ENCODE peak calls at places on chromosomes 6 and 20, in six cellular contexts. One of them, this sample, is unnamed.

GRCh38 chr6:9499709-9500108 is 915.2 kb downstream of the TFAP2A start:
- DNase-seq in upper lobe of right lung: no peak
- DNase-seq in H1: no peak
- DNase-seq in heart left ventricle: no peak
- DNase-seq in colonic mucosa: no peak
- DNase-seq in ascending aorta: no peak
- DNase-seq in this sample: no peak

GRCh38 chr6:37334047-37334446 is 19.7 kb upstream of the RNF8 start:
- DNase-seq in upper lobe of right lung: no peak
- DNase-seq in H1: no peak
- DNase-seq in colonic mucosa: no peak
- DNase-seq in heart left ventricle: no peak
- DNase-seq in ascending aorta: no peak
- DNase-seq in this sample: no peak

GRCh38 chr6:170147832-170148708 is 142.8 kb downstream of the DLL1 start:
- DNase-seq in upper lobe of right lung: no peak
- DNase-seq in H1: no peak
- DNase-seq in heart left ventricle: peak
- DNase-seq in ascending aorta: no peak
- DNase-seq in colonic mucosa: no peak
- DNase-seq in this sample: peak

GRCh38 chr20:12594410-12595130 is 414.2 kb upstream of the SPTLC3 start:
- DNase-seq in ascending aorta: no peak
- DNase-seq in heart left ventricle: no peak
- DNase-seq in colonic mucosa: no peak
- DNase-seq in upper lobe of right lung: no peak
- DNase-seq in H1: no peak
- DNase-seq in this sample: no peak

GRCh38 chr20:17934141-17934862 is 34.3 kb downstream of the SNX5 start:
- DNase-seq in upper lobe of right lung: no peak
- DNase-seq in heart left ventricle: no peak
- DNase-seq in ascending aorta: no peak
- DNase-seq in H1: no peak
- DNase-seq in colonic mucosa: no peak
- DNase-seq in this sample: no peak

GRCh38 chr6:104771258-104771832 is 88.4 kb downstream of the HACE1 start:
- DNase-seq in H1: no peak
- DNase-seq in heart left ventricle: no peak
- DNase-seq in colonic mucosa: no peak
- DNase-seq in upper lobe of right lung: no peak
- DNase-seq in ascending aorta: no peak
- DNase-seq in this sample: no peak

GRCh38 chr20:51019598-51020592 is 3.0 kb downstream of the KCNG1 start:
- DNase-seq in H1: no peak
- DNase-seq in heart left ventricle: no peak
- DNase-seq in colonic mucosa: no peak
- DNase-seq in ascending aorta: no peak
- DNase-seq in upper lobe of right lung: no peak
- DNase-seq in this sample: no peak

GRCh38 chr6:13038315-13039261 is 289.7 kb downstream of the TBC1D7 start:
- DNase-seq in H1: no peak
- DNase-seq in heart left ventricle: peak
- DNase-seq in upper lobe of right lung: no peak
- DNase-seq in ascending aorta: no peak
- DNase-seq in colonic mucosa: no peak
- DNase-seq in this sample: no peak

GRCh38 chr6:402901-403658 is 11.5 kb downstream of the IRF4 start:
- DNase-seq in H1: no peak
- DNase-seq in heart left ventricle: no peak
- DNase-seq in colonic mucosa: no peak
- DNase-seq in upper lobe of right lung: no peak
- DNase-seq in ascending aorta: no peak
- DNase-seq in this sample: no peak

GRCh38 chr6:63807056-63807455 is 171.5 kb downstream of the PHF3 start:
- DNase-seq in H1: no peak
- DNase-seq in colonic mucosa: no peak
- DNase-seq in upper lobe of right lung: no peak
- DNase-seq in ascending aorta: no peak
- DNase-seq in heart left ventricle: no peak
- DNase-seq in this sample: no peak

GRCh38 chr6:134078166-134078565 is 25.7 kb upstream of the SLC2A12 start:
- DNase-seq in H1: no peak
- DNase-seq in colonic mucosa: no peak
- DNase-seq in ascending aorta: no peak
- DNase-seq in heart left ventricle: no peak
- DNase-seq in upper lobe of right lung: no peak
- DNase-seq in this sample: no peak

GRCh38 chr6:58073263-58073662 is 755.8 kb downstream of the PRIM2 start:
- DNase-seq in colonic mucosa: no peak
- DNase-seq in heart left ventricle: no peak
- DNase-seq in ascending aorta: no peak
- DNase-seq in upper lobe of right lung: no peak
- DNase-seq in H1: no peak
- DNase-seq in this sample: no peak

GRCh38 chr6:41675176-41675767 is 37.0 kb downstream of the MDFI start:
- DNase-seq in upper lobe of right lung: no peak
- DNase-seq in heart left ventricle: no peak
- DNase-seq in ascending aorta: no peak
- DNase-seq in H1: no peak
- DNase-seq in colonic mucosa: no peak
- DNase-seq in this sample: no peak

GRCh38 chr6:74505391-74505790 is 700.5 kb downstream of the COL12A1 start:
- DNase-seq in heart left ventricle: no peak
- DNase-seq in upper lobe of right lung: no peak
- DNase-seq in H1: no peak
- DNase-seq in ascending aorta: no peak
- DNase-seq in colonic mucosa: no peak
- DNase-seq in this sample: no peak

GRCh38 chr20:991850-992249 is 10.3 kb downstream of the RSPO4 start:
- DNase-seq in heart left ventricle: no peak
- DNase-seq in H1: no peak
- DNase-seq in colonic mucosa: no peak
- DNase-seq in ascending aorta: no peak
- DNase-seq in upper lobe of right lung: no peak
- DNase-seq in this sample: no peak

GRCh38 chr6:13538084-13538483 is 36.3 kb upstream of the SIRT5 start:
- DNase-seq in colonic mucosa: no peak
- DNase-seq in upper lobe of right lung: no peak
- DNase-seq in H1: no peak
- DNase-seq in ascending aorta: no peak
- DNase-seq in heart left ventricle: no peak
- DNase-seq in this sample: no peak

GRCh38 chr6:2817778-2818443 is 23.8 kb downstream of the SERPINB1 start:
- DNase-seq in colonic mucosa: peak
- DNase-seq in H1: no peak
- DNase-seq in heart left ventricle: no peak
- DNase-seq in upper lobe of right lung: no peak
- DNase-seq in ascending aorta: no peak
- DNase-seq in this sample: no peak

GRCh38 chr6:134287863-134288537 is 29.9 kb downstream of the SGK1 start:
- DNase-seq in ascending aorta: no peak
- DNase-seq in H1: no peak
- DNase-seq in upper lobe of right lung: no peak
- DNase-seq in colonic mucosa: no peak
- DNase-seq in heart left ventricle: no peak
- DNase-seq in this sample: no peak

GRCh38 chr20:7883309-7883708 is 56.9 kb downstream of the HAO1 start:
- DNase-seq in ascending aorta: no peak
- DNase-seq in upper lobe of right lung: no peak
- DNase-seq in H1: no peak
- DNase-seq in colonic mucosa: no peak
- DNase-seq in heart left ventricle: no peak
- DNase-seq in this sample: no peak

GRCh38 chr6:3252369-3252768 is 6.4 kb upstream of the PSMG4 start:
- DNase-seq in ascending aorta: no peak
- DNase-seq in upper lobe of right lung: no peak
- DNase-seq in heart left ventricle: no peak
- DNase-seq in H1: no peak
- DNase-seq in colonic mucosa: no peak
- DNase-seq in this sample: no peak

GRCh38 chr6:70717038-70717801 is 49.5 kb downstream of the SMAP1 start:
- DNase-seq in ascending aorta: no peak
- DNase-seq in H1: no peak
- DNase-seq in upper lobe of right lung: no peak
- DNase-seq in colonic mucosa: no peak
- DNase-seq in heart left ventricle: no peak
- DNase-seq in this sample: no peak

GRCh38 chr6:15106958-15107643 is 138.8 kb upstream of the JARID2 start:
- DNase-seq in H1: no peak
- DNase-seq in upper lobe of right lung: no peak
- DNase-seq in heart left ventricle: no peak
- DNase-seq in ascending aorta: no peak
- DNase-seq in colonic mucosa: no peak
- DNase-seq in this sample: no peak
- H3K27ac ChIP-seq in H1: no peak
- H3K27ac ChIP-seq in upper lobe of right lung: no peak
- H3K27ac ChIP-seq in heart left ventricle: no peak
- H3K27ac ChIP-seq in ascending aorta: no peak
- H3K27ac ChIP-seq in colonic mucosa: no peak
- H3K27ac ChIP-seq in this sample: no peak

DNA sequence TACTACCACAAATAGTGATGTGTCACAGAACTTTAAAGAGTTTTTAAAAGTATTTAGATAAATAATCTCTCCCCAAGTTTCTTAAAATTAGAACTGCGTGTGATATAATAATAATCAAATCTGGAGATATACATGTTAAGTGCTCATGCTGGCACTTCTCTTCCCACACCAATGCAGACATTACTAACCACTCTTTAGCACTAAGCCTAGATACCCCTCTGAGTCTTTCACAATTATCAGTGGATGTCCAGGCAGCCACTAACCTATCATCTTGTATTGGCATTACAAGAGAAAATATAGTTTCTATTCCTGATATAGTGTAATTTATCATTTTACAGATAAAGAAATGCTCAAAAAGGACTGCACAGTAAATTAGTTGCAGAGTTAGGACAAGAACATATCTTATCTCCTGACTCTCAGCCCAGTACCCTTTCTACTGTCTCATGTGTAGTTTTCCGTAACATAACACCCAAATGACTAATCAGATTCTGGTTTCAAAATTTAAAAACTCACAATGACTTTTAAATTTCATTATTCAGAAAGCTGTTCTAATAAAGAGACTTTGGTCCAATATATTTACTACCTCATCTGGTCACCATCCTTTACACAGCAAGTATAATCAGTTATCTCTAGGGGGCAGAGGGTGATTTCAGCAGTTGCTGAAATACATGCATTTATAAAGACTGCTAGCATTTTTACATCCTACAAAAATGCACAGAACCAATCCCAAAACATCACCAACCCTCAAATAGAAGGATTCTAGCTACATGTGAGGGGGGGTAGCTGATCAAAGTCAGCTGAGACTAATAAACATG is 215.5 kb upstream of the MCHR2 start:
- DNase-seq in ascending aorta: no peak
- DNase-seq in H1: no peak
- DNase-seq in upper lobe of right lung: no peak
- DNase-seq in heart left ventricle: no peak
- DNase-seq in colonic mucosa: no peak
- DNase-seq in this sample: no peak
- H3K27ac ChIP-seq in ascending aorta: no peak
- H3K27ac ChIP-seq in H1: no peak
- H3K27ac ChIP-seq in upper lobe of right lung: no peak
- H3K27ac ChIP-seq in heart left ventricle: no peak
- H3K27ac ChIP-seq in colonic mucosa: no peak
- H3K27ac ChIP-seq in this sample: no peak

DNA sequence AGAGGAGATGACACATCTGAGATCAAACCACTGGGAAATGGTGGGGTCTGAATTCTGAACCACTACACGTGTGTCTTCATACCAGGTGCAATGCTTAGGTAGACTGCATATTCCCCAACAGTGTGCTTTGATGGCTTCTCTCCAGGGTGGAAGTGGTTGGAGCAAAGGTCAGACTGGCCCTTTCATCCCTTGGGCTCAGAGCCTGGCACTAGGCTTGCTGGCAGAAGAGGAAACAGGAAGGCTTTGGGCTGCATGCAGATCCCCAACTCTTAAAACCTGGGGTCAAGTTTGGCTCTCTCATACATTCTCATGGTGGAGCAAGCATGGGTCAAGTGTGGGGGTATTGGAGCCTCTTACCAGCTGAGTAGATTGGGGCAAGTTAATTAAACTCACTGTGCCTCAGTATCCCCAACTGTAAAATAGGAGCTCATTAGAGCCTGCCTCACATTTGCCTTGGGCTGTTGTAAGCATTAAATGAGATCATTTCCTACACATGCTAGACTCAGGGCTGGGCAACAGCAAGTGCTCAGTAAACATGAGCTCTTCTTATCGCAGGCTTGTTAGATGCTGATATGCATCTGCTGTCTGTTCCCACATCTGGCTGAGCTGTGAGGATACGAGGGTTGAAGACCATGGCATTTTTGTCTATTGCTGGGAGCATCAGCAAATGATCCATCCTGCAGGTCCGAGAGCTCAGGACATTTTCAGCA is 51.6 kb upstream of the FAM83D start:
- DNase-seq in H1: no peak
- DNase-seq in colonic mucosa: peak
- DNase-seq in heart left ventricle: no peak
- DNase-seq in ascending aorta: no peak
- DNase-seq in upper lobe of right lung: no peak
- DNase-seq in this sample: no peak
- H3K27ac ChIP-seq in H1: no peak
- H3K27ac ChIP-seq in colonic mucosa: peak
- H3K27ac ChIP-seq in heart left ventricle: peak
- H3K27ac ChIP-seq in ascending aorta: no peak
- H3K27ac ChIP-seq in upper lobe of right lung: peak
- H3K27ac ChIP-seq in this sample: peak

GRCh38 chr6:6635869-6636268 is 47.3 kb downstream of the LY86 start:
- DNase-seq in heart left ventricle: no peak
- DNase-seq in colonic mucosa: no peak
- DNase-seq in H1: no peak
- DNase-seq in ascending aorta: no peak
- DNase-seq in upper lobe of right lung: no peak
- DNase-seq in this sample: no peak

GRCh38 chr6:6631526-6632276 is 43.2 kb downstream of the LY86 start:
- DNase-seq in heart left ventricle: no peak
- DNase-seq in upper lobe of right lung: no peak
- DNase-seq in colonic mucosa: peak
- DNase-seq in ascending aorta: no peak
- DNase-seq in H1: no peak
- DNase-seq in this sample: no peak

GRCh38 chr6:6634735-6635075 is 46.2 kb downstream of the LY86 start:
- DNase-seq in heart left ventricle: no peak
- DNase-seq in H1: no peak
- DNase-seq in upper lobe of right lung: no peak
- DNase-seq in ascending aorta: no peak
- DNase-seq in colonic mucosa: no peak
- DNase-seq in this sample: no peak

GRCh38 chr6:6633898-6634734 is 45.6 kb downstream of the LY86 start:
- DNase-seq in ascending aorta: no peak
- DNase-seq in H1: no peak
- DNase-seq in heart left ventricle: no peak
- DNase-seq in upper lobe of right lung: no peak
- DNase-seq in colonic mucosa: no peak
- DNase-seq in this sample: no peak

DNA sequence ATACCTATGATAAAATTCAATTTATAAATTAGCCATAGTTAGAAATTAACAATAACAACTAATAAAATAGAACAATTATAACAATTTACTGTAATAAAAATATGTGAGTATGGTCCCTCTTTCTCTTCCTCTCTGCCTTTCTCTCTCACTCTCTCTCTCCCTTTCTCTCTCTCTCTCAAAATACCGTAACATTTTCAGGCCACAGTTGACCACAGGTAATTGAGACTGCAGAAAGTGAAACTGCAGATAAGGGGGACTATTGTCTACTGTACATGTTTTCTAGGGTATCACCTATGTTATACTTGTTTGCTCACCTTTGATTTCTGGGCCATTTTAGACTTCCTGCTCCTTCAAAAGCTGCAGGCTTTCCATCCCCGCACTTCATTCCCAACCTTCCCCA is 46.8 kb downstream of the LY86 start:
- DNase-seq in colonic mucosa: no peak
- DNase-seq in heart left ventricle: no peak
- DNase-seq in ascending aorta: no peak
- DNase-seq in H1: no peak
- DNase-seq in upper lobe of right lung: no peak
- DNase-seq in this sample: no peak
- H3K27ac ChIP-seq in colonic mucosa: no peak
- H3K27ac ChIP-seq in heart left ventricle: no peak
- H3K27ac ChIP-seq in ascending aorta: no peak
- H3K27ac ChIP-seq in H1: no peak
- H3K27ac ChIP-seq in upper lobe of right lung: no peak
- H3K27ac ChIP-seq in this sample: no peak